ENCODE peak calls at places on chromosomes 5 and 9, in seven cellular contexts. One of them, this sample, is unnamed.

GRCh38 chr9:120808931-120809330 is 15.7 kb upstream of the FBXW2 start:
- DNase-seq in Panc1: no peak
- DNase-seq in upper lobe of right lung: no peak
- DNase-seq in heart left ventricle: no peak
- DNase-seq in A549: no peak
- DNase-seq in AG04450: no peak
- DNase-seq in upper lobe of left lung: no peak
- DNase-seq in this sample: no peak

GRCh38 chr5:65144136-65144871 is 337.4 kb downstream of the ADAMTS6 start:
- DNase-seq in upper lobe of right lung: no peak
- DNase-seq in upper lobe of left lung: no peak
- DNase-seq in Panc1: no peak
- DNase-seq in heart left ventricle: no peak
- DNase-seq in A549: no peak
- DNase-seq in AG04450: no peak
- DNase-seq in this sample: no peak

GRCh38 chr5:178577376-178577839 is 12.8 kb downstream of the COL23A1 start:
- DNase-seq in A549: no peak
- DNase-seq in heart left ventricle: no peak
- DNase-seq in AG04450: no peak
- DNase-seq in upper lobe of right lung: no peak
- DNase-seq in upper lobe of left lung: no peak
- DNase-seq in Panc1: no peak
- DNase-seq in this sample: no peak

GRCh38 chr9:18359335-18359734 is 114.6 kb upstream of the ADAMTSL1 start:
- DNase-seq in heart left ventricle: no peak
- DNase-seq in Panc1: no peak
- DNase-seq in upper lobe of right lung: no peak
- DNase-seq in A549: no peak
- DNase-seq in upper lobe of left lung: no peak
- DNase-seq in AG04450: no peak
- DNase-seq in this sample: peak

GRCh38 chr5:56725709-56726108 is 89.6 kb upstream of the MAP3K1 start:
- DNase-seq in heart left ventricle: no peak
- DNase-seq in AG04450: no peak
- DNase-seq in upper lobe of left lung: no peak
- DNase-seq in Panc1: no peak
- DNase-seq in A549: no peak
- DNase-seq in upper lobe of right lung: no peak
- DNase-seq in this sample: no peak

GRCh38 chr5:110965773-110966581 is 105.5 kb upstream of the TSLP start:
- DNase-seq in heart left ventricle: no peak
- DNase-seq in A549: no peak
- DNase-seq in upper lobe of right lung: no peak
- DNase-seq in upper lobe of left lung: no peak
- DNase-seq in Panc1: no peak
- DNase-seq in AG04450: no peak
- DNase-seq in this sample: peak

GRCh38 chr5:35876454-35876853 is 19.8 kb downstream of the IL7R start:
- DNase-seq in A549: no peak
- DNase-seq in upper lobe of left lung: no peak
- DNase-seq in Panc1: no peak
- DNase-seq in upper lobe of right lung: no peak
- DNase-seq in heart left ventricle: no peak
- DNase-seq in AG04450: no peak
- DNase-seq in this sample: no peak

GRCh38 chr5:57695179-57695578 is 212.6 kb upstream of the ACTBL2 start:
- DNase-seq in AG04450: no peak
- DNase-seq in Panc1: no peak
- DNase-seq in heart left ventricle: no peak
- DNase-seq in A549: peak
- DNase-seq in upper lobe of right lung: no peak
- DNase-seq in upper lobe of left lung: no peak
- DNase-seq in this sample: no peak

GRCh38 chr9:12723409-12724028 is 30.3 kb downstream of the TYRP1 start:
- DNase-seq in upper lobe of left lung: no peak
- DNase-seq in heart left ventricle: no peak
- DNase-seq in A549: peak
- DNase-seq in Panc1: no peak
- DNase-seq in AG04450: no peak
- DNase-seq in upper lobe of right lung: no peak
- DNase-seq in this sample: no peak

GRCh38 chr9:76654575-76654974 is 109.7 kb upstream of the PCA3 start:
- DNase-seq in upper lobe of right lung: no peak
- DNase-seq in AG04450: peak
- DNase-seq in Panc1: no peak
- DNase-seq in A549: no peak
- DNase-seq in heart left ventricle: no peak
- DNase-seq in upper lobe of left lung: no peak
- DNase-seq in this sample: peak

GRCh38 chr9:115015018-115015635 is 84.7 kb upstream of the TNFSF8 start:
- DNase-seq in upper lobe of right lung: no peak
- DNase-seq in heart left ventricle: no peak
- DNase-seq in AG04450: no peak
- DNase-seq in Panc1: no peak
- DNase-seq in A549: peak
- DNase-seq in upper lobe of left lung: peak
- DNase-seq in this sample: no peak

GRCh38 chr5:10564838-10565784 is 1.2 kb downstream of the ANKRD33B start:
- DNase-seq in Panc1: no peak
- DNase-seq in A549: no peak
- DNase-seq in heart left ventricle: peak
- DNase-seq in upper lobe of left lung: peak
- DNase-seq in upper lobe of right lung: peak
- DNase-seq in AG04450: no peak
- DNase-seq in this sample: no peak

GRCh38 chr9:121286973-121287721 is 19.2 kb downstream of the GSN start:
- DNase-seq in heart left ventricle: peak
- DNase-seq in Panc1: peak
- DNase-seq in AG04450: peak
- DNase-seq in upper lobe of left lung: peak
- DNase-seq in upper lobe of right lung: peak
- DNase-seq in A549: peak
- DNase-seq in this sample: peak

GRCh38 chr5:125409496-125410351 is 663.3 kb upstream of the ZNF608 start:
- DNase-seq in heart left ventricle: no peak
- DNase-seq in AG04450: no peak
- DNase-seq in upper lobe of left lung: no peak
- DNase-seq in upper lobe of right lung: no peak
- DNase-seq in Panc1: no peak
- DNase-seq in A549: no peak
- DNase-seq in this sample: no peak

GRCh38 chr9:77649109-77649812 is 1.1 kb upstream of the GNA14 start:
- DNase-seq in AG04450: no peak
- DNase-seq in A549: peak
- DNase-seq in heart left ventricle: no peak
- DNase-seq in Panc1: no peak
- DNase-seq in upper lobe of left lung: peak
- DNase-seq in upper lobe of right lung: no peak
- DNase-seq in this sample: no peak

GRCh38 chr5:78221964-78222451 is 72.5 kb downstream of the AP3B1 start:
- DNase-seq in upper lobe of right lung: no peak
- DNase-seq in heart left ventricle: no peak
- DNase-seq in AG04450: no peak
- DNase-seq in Panc1: no peak
- DNase-seq in upper lobe of left lung: no peak
- DNase-seq in A549: peak
- DNase-seq in this sample: no peak
- TF ChIP-seq CTCF in upper lobe of right lung: no peak
- TF ChIP-seq CTCF in heart left ventricle: no peak
- TF ChIP-seq CTCF in AG04450: peak
- TF ChIP-seq CTCF in Panc1: peak
- TF ChIP-seq CTCF in upper lobe of left lung: no peak
- TF ChIP-seq CTCF in A549: no peak
- TF ChIP-seq CTCF in this sample: peak

GRCh38 chr5:115623632-115624031 is 2.2 kb downstream of the TMED7 start:
- DNase-seq in heart left ventricle: no peak
- DNase-seq in Panc1: no peak
- DNase-seq in AG04450: no peak
- DNase-seq in A549: no peak
- DNase-seq in upper lobe of right lung: no peak
- DNase-seq in upper lobe of left lung: no peak
- DNase-seq in this sample: no peak
- H3K4me3 ChIP-seq in heart left ventricle: no peak
- H3K4me3 ChIP-seq in Panc1: peak
- H3K4me3 ChIP-seq in AG04450: peak
- H3K4me3 ChIP-seq in A549: no peak
- H3K4me3 ChIP-seq in upper lobe of right lung: peak
- H3K4me3 ChIP-seq in upper lobe of left lung: no peak
- H3K4me3 ChIP-seq in this sample: peak

GRCh38 chr9:128684325-128685021 is 4.5 kb upstream of the SET start:
- DNase-seq in A549: peak
- DNase-seq in heart left ventricle: peak
- DNase-seq in upper lobe of left lung: peak
- DNase-seq in upper lobe of right lung: peak
- DNase-seq in AG04450: no peak
- DNase-seq in Panc1: no peak
- DNase-seq in this sample: no peak

GRCh38 chr9:128684065-128684324 is 5.0 kb upstream of the SET start:
- DNase-seq in A549: no peak
- DNase-seq in upper lobe of right lung: no peak
- DNase-seq in heart left ventricle: no peak
- DNase-seq in Panc1: no peak
- DNase-seq in upper lobe of left lung: no peak
- DNase-seq in AG04450: no peak
- DNase-seq in this sample: no peak

GRCh38 chr9:128687453-128687852 is 1.6 kb upstream of the SET start:
- DNase-seq in A549: no peak
- DNase-seq in AG04450: no peak
- DNase-seq in upper lobe of left lung: no peak
- DNase-seq in heart left ventricle: no peak
- DNase-seq in upper lobe of right lung: no peak
- DNase-seq in Panc1: no peak
- DNase-seq in this sample: no peak

GRCh38 chr9:128685022-128685332 is 4.0 kb upstream of the SET start:
- DNase-seq in upper lobe of right lung: no peak
- DNase-seq in heart left ventricle: no peak
- DNase-seq in A549: no peak
- DNase-seq in Panc1: no peak
- DNase-seq in upper lobe of left lung: peak
- DNase-seq in AG04450: no peak
- DNase-seq in this sample: no peak

DNA sequence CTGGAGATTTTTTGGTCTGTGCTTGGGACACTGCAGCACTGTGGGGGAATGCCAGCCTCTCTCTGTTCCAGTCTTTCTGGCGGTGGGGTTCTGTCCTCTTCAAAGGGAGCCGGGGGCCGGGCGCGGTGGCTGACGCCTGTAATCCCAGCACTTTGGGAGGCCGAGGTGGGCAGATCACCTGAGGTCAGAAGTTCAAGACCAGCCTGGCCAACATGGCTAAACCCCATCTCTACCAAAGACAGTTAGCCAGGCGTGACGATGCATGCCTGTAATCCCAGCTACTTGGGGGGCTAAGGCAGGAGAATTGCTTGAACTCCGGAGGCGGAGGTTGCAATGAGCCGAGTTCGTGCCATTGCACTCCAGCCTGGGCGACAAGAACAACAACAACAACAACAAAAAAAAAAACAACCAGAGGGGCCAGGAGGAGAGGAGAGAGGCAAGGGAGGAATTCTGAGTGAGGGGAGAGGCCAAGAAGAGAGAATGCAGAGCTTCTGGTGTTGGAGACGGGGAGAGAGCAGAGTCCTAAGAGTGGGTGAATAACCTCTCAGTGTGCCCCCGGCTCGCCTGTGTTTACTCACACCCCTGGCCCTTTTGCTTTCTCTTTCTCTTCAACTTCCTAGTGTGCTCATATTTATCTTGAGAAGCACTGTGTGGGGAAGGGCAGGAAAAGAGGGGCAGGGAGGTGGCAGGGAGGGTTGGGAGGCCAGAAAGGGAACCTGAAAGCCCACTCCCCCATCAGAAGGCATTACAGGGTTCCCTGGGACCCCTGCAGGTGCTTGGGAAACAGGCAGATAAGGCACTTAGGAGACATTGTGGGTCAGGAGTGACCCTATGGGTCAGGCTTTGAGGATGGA is 3.2 kb upstream of the SET start:
- DNase-seq in A549: no peak
- DNase-seq in AG04450: no peak
- DNase-seq in Panc1: no peak
- DNase-seq in upper lobe of left lung: peak
- DNase-seq in upper lobe of right lung: no peak
- DNase-seq in heart left ventricle: no peak
- DNase-seq in this sample: no peak
- TF ChIP-seq CTCF in A549: no peak
- TF ChIP-seq CTCF in AG04450: no peak
- TF ChIP-seq CTCF in Panc1: no peak
- TF ChIP-seq CTCF in upper lobe of left lung: no peak
- TF ChIP-seq CTCF in upper lobe of right lung: no peak
- TF ChIP-seq CTCF in heart left ventricle: no peak
- TF ChIP-seq CTCF in this sample: no peak

GRCh38 chr5:22968386-22968785 is 115.2 kb upstream of the CDH12 start:
- DNase-seq in AG04450: no peak
- DNase-seq in A549: no peak
- DNase-seq in upper lobe of left lung: no peak
- DNase-seq in heart left ventricle: no peak
- DNase-seq in upper lobe of right lung: no peak
- DNase-seq in Panc1: no peak
- DNase-seq in this sample: no peak
- H3K4me3 ChIP-seq in AG04450: no peak
- H3K4me3 ChIP-seq in A549: no peak
- H3K4me3 ChIP-seq in upper lobe of left lung: no peak
- H3K4me3 ChIP-seq in heart left ventricle: no peak
- H3K4me3 ChIP-seq in upper lobe of right lung: no peak
- H3K4me3 ChIP-seq in Panc1: no peak
- H3K4me3 ChIP-seq in this sample: no peak

GRCh38 chr5:123448017-123448617 is 24.9 kb upstream of the CEP120 start:
- DNase-seq in AG04450: no peak
- DNase-seq in A549: no peak
- DNase-seq in upper lobe of left lung: no peak
- DNase-seq in upper lobe of right lung: no peak
- DNase-seq in heart left ventricle: no peak
- DNase-seq in Panc1: no peak
- DNase-seq in this sample: no peak
- TF ChIP-seq CTCF in AG04450: no peak
- TF ChIP-seq CTCF in A549: no peak
- TF ChIP-seq CTCF in upper lobe of left lung: no peak
- TF ChIP-seq CTCF in upper lobe of right lung: no peak
- TF ChIP-seq CTCF in heart left ventricle: no peak
- TF ChIP-seq CTCF in Panc1: no peak
- TF ChIP-seq CTCF in this sample: no peak

DNA sequence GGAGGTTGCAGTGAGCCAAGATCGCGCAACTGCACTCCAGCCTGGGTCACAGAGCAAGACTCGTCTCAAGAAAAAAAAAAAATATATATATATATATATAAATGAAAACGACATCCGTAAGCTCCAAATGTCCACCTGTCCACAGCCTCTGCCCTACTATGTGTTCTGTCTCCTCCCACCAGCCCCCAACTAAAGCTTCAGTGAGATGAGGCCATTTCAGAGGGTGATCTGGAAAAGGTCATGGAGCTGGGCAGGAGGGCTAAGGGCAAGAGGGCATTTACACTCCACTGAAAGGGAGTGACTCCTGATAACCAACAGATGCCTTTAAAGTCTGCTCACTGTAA is 2.4 kb downstream of the SPRY4 start:
- DNase-seq in upper lobe of right lung: no peak
- DNase-seq in AG04450: no peak
- DNase-seq in Panc1: no peak
- DNase-seq in heart left ventricle: no peak
- DNase-seq in A549: no peak
- DNase-seq in upper lobe of left lung: no peak
- DNase-seq in this sample: no peak
- H3K4me3 ChIP-seq in upper lobe of right lung: peak
- H3K4me3 ChIP-seq in AG04450: peak
- H3K4me3 ChIP-seq in Panc1: peak
- H3K4me3 ChIP-seq in heart left ventricle: no peak
- H3K4me3 ChIP-seq in A549: no peak
- H3K4me3 ChIP-seq in upper lobe of left lung: peak
- H3K4me3 ChIP-seq in this sample: peak

This sample was measured in AG09309.